ENCODE peak calls at places on chromosomes 2 and 18, in eight cellular contexts. S is ascending aorta, D is cardiac muscle cell, O is aorta, M is HL-60, N is PC-3, U is lung, E is uterus. K is an unnamed sample.

GRCh38 chr2:197266477-197266876 is 44.1 kb downstream of the ANKRD44 start:
- DNase-seq in S (no peak), D (no peak), O (no peak), M (no peak), N (no peak), U (no peak), E (no peak), K (no peak)

GRCh38 chr18:37575646-37576045 is 10.0 kb upstream of the CELF4 start:
- DNase-seq in S (no peak), D (no peak), O (no peak), M (no peak), N (no peak), U (no peak), E (no peak), K (no peak)

GRCh38 chr2:74587664-74588277 is 33.3 kb downstream of the DOK1 start:
- DNase-seq in S (no peak), D (peak), O (peak), M (no peak), N (peak), U (peak), E (peak), K (peak)

GRCh38 chr2:795245-796041 is 118.2 kb upstream of the TMEM18 start:
- DNase-seq in S (no peak), D (no peak), O (no peak), M (no peak), N (no peak), U (peak), E (peak), K (no peak)

GRCh38 chr18:2028986-2029385 is 542.3 kb downstream of the METTL4 start:
- DNase-seq in S (no peak), D (no peak), O (no peak), M (no peak), N (no peak), U (no peak), E (no peak), K (no peak)

GRCh38 chr18:43034683-43035500 is 80.6 kb downstream of the RIT2 start:
- DNase-seq in S (no peak), D (no peak), O (no peak), M (no peak), N (peak), U (no peak), E (no peak), K (no peak)

GRCh38 chr2:240183370-240184197 is 43.1 kb upstream of the OTOS start:
- DNase-seq in S (no peak), D (no peak), O (peak), M (no peak), N (no peak), U (no peak), E (no peak), K (no peak)

GRCh38 chr2:142504754-142505153 is 372.7 kb upstream of the KYNU start:
- DNase-seq in S (no peak), D (no peak), O (no peak), M (no peak), N (no peak), U (no peak), E (no peak), K (no peak)

GRCh38 chr2:3051266-3051665 is 326.4 kb downstream of the EIPR1 start:
- DNase-seq in S (no peak), D (no peak), O (no peak), M (no peak), N (no peak), U (no peak), E (no peak), K (no peak)

GRCh38 chr18:78980279-78980771 is 707 bp downstream of the SALL3 start:
- DNase-seq in S (no peak), D (no peak), O (no peak), M (no peak), N (no peak), U (no peak), E (no peak), K (no peak)

GRCh38 chr2:172518995-172519394 is 36.9 kb upstream of the PDK1 start:
- DNase-seq in S (no peak), D (no peak), O (no peak), M (no peak), N (no peak), U (no peak), E (no peak), K (no peak)

GRCh38 chr2:8465560-8465959 is 216.3 kb upstream of the ID2 start:
- DNase-seq in S (no peak), D (no peak), O (no peak), M (no peak), N (no peak), U (no peak), E (no peak), K (no peak)

GRCh38 chr2:173048901-173049661 is 26.6 kb upstream of the MAP3K20 start:
- DNase-seq in S (peak), D (no peak), O (peak), M (peak), N (peak), U (peak), E (peak), K (peak)

GRCh38 chr2:160442603-160443002 is 51.0 kb downstream of the RBMS1 start:
- DNase-seq in S (no peak), D (no peak), O (no peak), M (no peak), N (no peak), U (no peak), E (no peak), K (no peak)
- H3K27ac ChIP-seq in S (peak), D (no peak), O (no peak), M (no peak), N (no peak), U (no peak), E (no peak), K (no peak)

DNA sequence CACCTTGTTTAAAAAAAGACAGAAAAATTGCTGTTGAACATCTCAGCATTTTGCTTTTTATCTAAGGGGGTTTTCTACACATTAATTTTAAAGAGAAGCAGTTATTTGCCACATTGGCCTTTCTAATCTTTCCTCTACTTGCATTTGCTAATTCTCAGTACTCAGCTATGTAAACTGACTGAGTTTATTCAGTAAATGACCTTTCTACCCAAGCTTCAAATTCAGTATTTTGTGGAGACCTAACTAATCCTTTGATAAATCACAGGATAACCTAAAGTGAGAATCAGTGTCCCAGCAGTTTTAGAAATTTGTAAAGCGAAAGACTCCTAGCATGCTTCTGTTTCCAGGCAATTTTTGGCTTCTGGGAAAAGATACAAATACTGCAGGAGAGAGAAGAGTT is 288.4 kb downstream of the ASXL3 start:
- DNase-seq in S (no peak), D (no peak), O (no peak), M (no peak), N (no peak), U (no peak), E (no peak), K (no peak)
- H3K27ac ChIP-seq in S (no peak), D (no peak), O (no peak), M (no peak), N (no peak), U (no peak), E (no peak), K (no peak)

GRCh38 chr18:9454061-9454703 is 21.1 kb upstream of the RALBP1 start:
- DNase-seq in S (no peak), D (no peak), O (no peak), M (no peak), N (no peak), U (no peak), E (no peak), K (no peak)
- H3K27ac ChIP-seq in S (no peak), D (no peak), O (no peak), M (no peak), N (no peak), U (no peak), E (no peak), K (peak)

DNA sequence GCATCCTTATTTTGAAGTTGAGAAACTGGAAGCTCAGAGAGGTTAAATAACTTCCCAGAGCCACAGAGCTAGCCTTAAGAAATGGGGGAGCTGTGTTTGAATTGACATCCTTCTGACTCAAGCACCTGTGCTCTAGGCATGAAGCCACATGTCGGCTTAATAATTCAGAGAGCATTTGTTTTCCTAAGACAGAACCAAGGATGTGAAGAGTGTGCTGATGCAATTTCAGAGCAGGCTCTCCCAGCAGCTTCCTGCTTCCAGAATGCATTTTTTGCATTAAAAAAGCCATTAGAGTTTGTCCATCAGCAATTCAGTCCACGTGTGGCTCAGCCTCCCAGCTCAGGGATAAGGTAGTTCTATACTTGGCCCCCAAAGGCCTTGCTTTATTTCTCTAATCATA is 37.7 kb downstream of the DOCK10 start:
- DNase-seq in S (no peak), D (no peak), O (no peak), M (no peak), N (peak), U (no peak), E (no peak), K (no peak)
- H3K27ac ChIP-seq in S (no peak), D (no peak), O (no peak), M (no peak), N (no peak), U (no peak), E (no peak), K (no peak)

GRCh38 chr2:150141241-150142001 is 346.0 kb downstream of the RND3 start:
- DNase-seq in S (no peak), D (no peak), O (no peak), M (no peak), N (peak), U (no peak), E (no peak), K (no peak)

GRCh38 chr2:150145312-150145711 is 342.2 kb downstream of the RND3 start:
- DNase-seq in S (no peak), D (no peak), O (no peak), M (no peak), N (no peak), U (no peak), E (no peak), K (no peak)

GRCh38 chr2:150144546-150145305 is 342.7 kb downstream of the RND3 start:
- DNase-seq in S (no peak), D (no peak), O (no peak), M (no peak), N (peak), U (no peak), E (no peak), K (no peak)

GRCh38 chr2:150142561-150142960 is 344.9 kb downstream of the RND3 start:
- DNase-seq in S (no peak), D (no peak), O (no peak), M (no peak), N (peak), U (no peak), E (no peak), K (no peak)

DNA sequence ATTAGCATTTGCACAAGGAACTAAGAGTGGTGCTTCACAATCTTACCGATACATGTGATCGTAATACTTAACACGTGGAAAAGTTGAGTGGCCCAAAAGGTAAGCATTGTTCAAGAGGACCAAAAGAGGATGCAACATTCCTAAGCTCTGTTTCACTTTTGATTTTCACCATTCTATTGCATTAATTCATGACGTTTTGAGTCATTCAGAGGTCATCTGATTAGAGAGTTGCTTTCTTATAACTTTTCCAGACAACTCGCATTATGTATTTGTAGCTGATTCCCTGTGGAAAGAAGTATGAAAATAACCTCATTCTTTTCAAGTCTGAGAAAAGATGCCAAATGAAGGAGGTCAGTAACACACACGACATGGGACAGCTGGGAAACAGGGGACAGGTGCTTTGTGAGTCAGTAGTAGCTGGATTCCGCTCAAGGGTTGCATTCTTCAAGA is 344.4 kb downstream of the RND3 start:
- DNase-seq in S (no peak), D (no peak), O (no peak), M (no peak), N (peak), U (no peak), E (no peak), K (no peak)
- H3K27ac ChIP-seq in S (no peak), D (no peak), O (no peak), M (no peak), N (peak), U (no peak), E (no peak), K (no peak)

DNA sequence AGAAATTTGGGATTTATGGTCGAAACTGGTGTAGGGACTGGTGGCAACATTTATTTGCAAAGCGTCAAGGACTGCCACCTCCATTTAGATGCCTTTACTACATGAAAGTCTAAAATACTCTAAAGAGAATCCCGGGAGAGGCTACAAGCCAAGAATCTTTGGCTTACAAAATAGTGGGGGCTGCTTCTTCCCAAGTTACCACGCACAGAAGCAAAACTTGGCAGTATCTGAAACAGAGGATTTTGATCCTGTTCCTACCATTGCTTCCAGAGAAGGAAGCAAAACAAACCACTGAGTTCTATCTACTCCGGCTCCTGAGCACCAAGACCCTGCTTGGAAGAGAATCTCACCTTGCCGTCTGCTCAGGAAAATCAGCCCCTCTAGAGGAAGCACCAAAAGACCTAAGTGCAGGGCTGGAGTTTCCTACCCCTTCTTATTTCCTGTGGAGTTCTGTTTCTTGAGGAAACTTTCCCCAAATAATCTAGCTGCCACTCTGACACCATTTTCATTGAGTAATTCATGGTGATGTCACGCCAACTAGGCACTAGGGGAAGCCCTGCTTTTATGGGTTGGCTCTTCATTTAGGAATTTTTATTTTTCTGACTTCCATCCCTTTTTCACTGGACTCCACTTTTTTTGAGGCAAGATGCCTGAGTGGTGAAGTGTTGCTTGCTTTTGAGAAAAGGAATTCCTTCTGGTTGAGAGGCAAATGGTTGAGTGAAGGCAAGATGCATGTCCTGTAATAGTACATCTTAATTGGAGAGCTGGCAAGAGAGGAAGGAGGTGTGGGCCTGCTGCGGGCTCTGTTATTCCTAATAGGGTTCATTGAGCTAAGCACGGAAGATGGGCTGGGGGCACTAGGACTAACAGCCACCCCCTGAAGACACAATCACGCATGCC is 36.8 kb upstream of the EML4 start:
- DNase-seq in S (no peak), D (no peak), O (no peak), M (peak), N (peak), U (no peak), E (no peak), K (no peak)
- H3K27ac ChIP-seq in S (peak), D (no peak), O (peak), M (no peak), N (peak), U (peak), E (peak), K (peak)

DNA sequence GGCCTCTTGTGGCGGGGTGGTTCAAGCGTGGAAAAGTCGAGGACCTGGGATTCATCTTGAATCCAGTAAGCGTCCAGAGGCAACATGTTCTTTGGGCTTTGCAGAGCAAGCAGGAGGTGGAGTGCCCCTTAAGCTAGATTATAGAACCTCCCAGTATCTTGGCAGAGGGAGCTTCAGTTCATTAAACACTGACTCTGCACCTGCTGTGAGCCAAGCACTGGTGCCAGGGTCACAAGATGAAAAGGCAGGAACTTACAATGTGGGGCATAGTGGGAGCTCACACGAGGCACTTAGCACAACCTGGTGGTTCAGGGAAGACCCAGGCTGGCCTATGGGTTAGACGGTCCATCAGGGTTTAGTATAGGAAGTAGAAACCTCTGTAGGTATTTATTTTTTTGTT is 7.4 kb upstream of the FZD5 start:
- DNase-seq in S (no peak), D (no peak), O (no peak), M (no peak), N (no peak), U (no peak), E (no peak), K (no peak)
- H3K27ac ChIP-seq in S (no peak), D (no peak), O (no peak), M (no peak), N (no peak), U (no peak), E (no peak), K (no peak)

GRCh38 chr2:124973396-124973795 is 948.3 kb downstream of the CNTNAP5 start:
- DNase-seq in S (no peak), D (peak), O (no peak), M (no peak), N (no peak), U (no peak), E (no peak), K (no peak)
- H3K27ac ChIP-seq in S (no peak), D (no peak), O (no peak), M (no peak), N (no peak), U (no peak), E (no peak), K (no peak)

K was measured in tibial nerve.